ENCODE peak calls at places on chromosomes 11 and 22, in six cellular contexts. F is IMR-90, K is neuronal stem cell, N is H9, O is mesenchymal stem cell, T is H1. Y is an unnamed sample.

GRCh38 chr11:77244277-77245014 is 57.0 kb downstream of the GDPD4 start:
- DNase-seq in F (peak; percentile 85), T (no peak), O (peak; percentile 78), N (no peak), K (no peak), Y (no peak)

GRCh38 chr22:33401291-33401690 is 343.1 kb upstream of the SYN3 start:
- DNase-seq in O (no peak), N (no peak), T (no peak), F (peak; percentile 75), K (no peak), Y (no peak)

GRCh38 chr11:59669611-59670009 is 773 bp upstream of the PATL1 start:
- DNase-seq in T (no peak), O (peak; percentile 73), K (no peak), N (no peak), F (peak; percentile 49), Y (peak; percentile 63)

GRCh38 chr11:109733245-109733644 is 311.3 kb downstream of the C11orf87 start:
- DNase-seq in K (no peak), F (peak; percentile 52), T (no peak), O (no peak), N (no peak), Y (no peak)

GRCh38 chr11:31827458-31828206 is 16.5 kb upstream of the PAX6 start:
- DNase-seq in F (peak; percentile 56), K (peak; percentile 36), N (no peak), O (peak; percentile 53), T (no peak), Y (peak; percentile 24)

GRCh38 chr11:130877532-130877931 is 38.7 kb downstream of the SNX19 start:
- DNase-seq in K (no peak), F (no peak), N (no peak), O (no peak), T (no peak), Y (no peak)

GRCh38 chr11:46808804-46809431 is 37.2 kb downstream of the CKAP5 start:
- DNase-seq in K (no peak), O (peak; percentile 52), F (peak; percentile 49), N (no peak), T (no peak), Y (peak; percentile 38)

GRCh38 chr22:31148953-31149627 is 8.8 kb upstream of the PLA2G3 start:
- DNase-seq in T (peak; percentile 71), K (peak; percentile 52), N (peak; percentile 91), F (peak; percentile 80), O (peak; percentile 80), Y (peak; percentile 89)

GRCh38 chr11:62500066-62501035 is 46.3 kb downstream of the AHNAK start:
- DNase-seq in K (no peak), F (no peak), O (no peak), N (peak; percentile 67), T (no peak), Y (peak; percentile 83)

GRCh38 chr11:35073691-35074382 is 65.1 kb upstream of the CD44 start:
- DNase-seq in N (no peak), O (peak; percentile 37), T (no peak), K (no peak), F (peak; percentile 49), Y (no peak)

GRCh38 chr11:128184981-128185380 is 402.4 kb downstream of the ETS1 start:
- DNase-seq in K (no peak), O (no peak), T (no peak), F (no peak), N (no peak), Y (no peak)

GRCh38 chr22:27972732-27973698 is 54.0 kb upstream of the PITPNB start:
- DNase-seq in T (no peak), O (no peak), N (no peak), K (no peak), F (peak; percentile 50), Y (no peak)

GRCh38 chr11:9280655-9281301 is 15.6 kb upstream of the DENND5A start:
- DNase-seq in O (peak; percentile 79), F (peak; percentile 81), T (no peak), N (no peak), K (no peak), Y (no peak)

GRCh38 chr11:3129591-3130268 is 35.4 kb downstream of the OSBPL5 start:
- DNase-seq in K (no peak), N (no peak), T (no peak), O (no peak), F (no peak), Y (no peak)

GRCh38 chr11:69918938-69919650 is 99.9 kb upstream of the FGF3 start:
- DNase-seq in K (peak; percentile 68), F (peak; percentile 57), T (peak; percentile 38), O (peak; percentile 65), N (peak; percentile 85), Y (peak; percentile 79)

GRCh38 chr11:61472282-61472681 is 36.3 kb upstream of the LRRC10B start:
- DNase-seq in O (no peak), F (peak; percentile 10), N (no peak), T (no peak), K (no peak), Y (no peak)

GRCh38 chr11:35040221-35040942 is 98.6 kb upstream of the CD44 start:
- DNase-seq in N (no peak), F (peak; percentile 69), K (no peak), T (no peak), O (peak; percentile 86), Y (no peak)

GRCh38 chr22:21952586-21953571 is at the start of gene PPM1F:
- DNase-seq in T (peak; percentile 46), F (peak; percentile 55), O (peak; percentile 67), N (peak; percentile 86), K (peak; percentile 86), Y (peak; percentile 79)

GRCh38 chr11:17063171-17064002 is 14.1 kb downstream of the RPS13 start:
- DNase-seq in T (peak; percentile 46), N (peak; percentile 76), F (peak; percentile 27), O (peak; percentile 59), K (peak; percentile 52), Y (peak; percentile 67)

GRCh38 chr11:132158696-132159095 is 788.3 kb downstream of the NTM start:
- DNase-seq in O (peak; percentile 20), F (peak; percentile 40), K (no peak), T (no peak), N (no peak), Y (no peak)

GRCh38 chr11:21986361-21986760 is 206.5 kb upstream of the ANO5 start:
- DNase-seq in T (no peak), O (no peak), F (no peak), N (no peak), K (no peak), Y (no peak)

GRCh38 chr11:83612891-83613766 is 327.0 kb upstream of the CCDC90B start:
- DNase-seq in N (peak; percentile 61), F (no peak), K (peak; percentile 30), T (no peak), O (no peak), Y (peak; percentile 73)

GRCh38 chr11:117232911-117233409 is 489 bp downstream of the RNF214 start:
- DNase-seq in T (no peak), O (no peak), F (no peak), K (no peak), N (peak; percentile 40), Y (no peak)

GRCh38 chr11:67482275-67482735 is 521 bp upstream of the AIP start:
- DNase-seq in T (no peak), N (no peak), F (no peak), O (no peak), K (no peak), Y (no peak)

GRCh38 chr22:39723463-39723862 is 152.9 kb downstream of the CACNA1I start:
- DNase-seq in O (no peak), K (no peak), F (no peak), T (no peak), N (no peak), Y (no peak)

GRCh38 chr22:44638966-44639739 is 62.9 kb upstream of the PRR5 start:
- DNase-seq in T (no peak), K (no peak), O (no peak), F (no peak), N (no peak), Y (no peak)

GRCh38 chr11:123006860-123007542 is 25.4 kb upstream of the BSX start:
- DNase-seq in T (no peak), F (no peak), O (no peak), K (no peak), N (no peak), Y (peak; percentile 68)

GRCh38 chr11:13010737-13011342 is 1.7 kb downstream of the RASSF10 start:
- DNase-seq in O (no peak), F (no peak), K (peak; percentile 53), T (no peak), N (peak; percentile 65), Y (peak; percentile 57)

GRCh38 chr22:19888131-19888746 is 33.6 kb upstream of the GNB1L start:
- DNase-seq in F (no peak), K (no peak), N (no peak), O (no peak), T (no peak), Y (no peak)
- H3K4me1 ChIP-seq in F (peaks cover 42% of the 10 kb centered on the region), K (peaks cover 28% of the 10 kb centered on the region), N (peaks cover 5% of the 10 kb centered on the region), O (peaks cover 49% of the 10 kb centered on the region), T (peaks cover 17% of the 10 kb centered on the region), Y (peaks cover 10% of the 10 kb centered on the region)

GRCh38 chr11:113332638-113333329 is 18.4 kb downstream of the TTC12 start:
- DNase-seq in F (no peak), N (no peak), T (no peak), K (no peak), O (no peak), Y (no peak)

GRCh38 chr11:113329725-113330124 is 15.3 kb downstream of the TTC12 start:
- DNase-seq in N (no peak), F (no peak), K (no peak), O (no peak), T (no peak), Y (no peak)

GRCh38 chr11:113331988-113332387 is 17.6 kb downstream of the TTC12 start:
- DNase-seq in N (no peak), O (no peak), K (no peak), F (no peak), T (no peak), Y (no peak)

GRCh38 chr11:113331436-113331835 is 17.1 kb downstream of the TTC12 start:
- DNase-seq in T (no peak), O (no peak), N (no peak), F (no peak), K (no peak), Y (no peak)

GRCh38 chr11:113334183-113334582 is 19.8 kb downstream of the TTC12 start:
- DNase-seq in N (no peak), F (no peak), T (no peak), K (no peak), O (no peak), Y (no peak)
- H2BK15ac ChIP-seq in N (no peak overlapping the region), F (no peak overlapping the region), T (no peak overlapping the region), K (no peak overlapping the region), O (no peak overlapping the region), Y (no peak overlapping the region)

DNA sequence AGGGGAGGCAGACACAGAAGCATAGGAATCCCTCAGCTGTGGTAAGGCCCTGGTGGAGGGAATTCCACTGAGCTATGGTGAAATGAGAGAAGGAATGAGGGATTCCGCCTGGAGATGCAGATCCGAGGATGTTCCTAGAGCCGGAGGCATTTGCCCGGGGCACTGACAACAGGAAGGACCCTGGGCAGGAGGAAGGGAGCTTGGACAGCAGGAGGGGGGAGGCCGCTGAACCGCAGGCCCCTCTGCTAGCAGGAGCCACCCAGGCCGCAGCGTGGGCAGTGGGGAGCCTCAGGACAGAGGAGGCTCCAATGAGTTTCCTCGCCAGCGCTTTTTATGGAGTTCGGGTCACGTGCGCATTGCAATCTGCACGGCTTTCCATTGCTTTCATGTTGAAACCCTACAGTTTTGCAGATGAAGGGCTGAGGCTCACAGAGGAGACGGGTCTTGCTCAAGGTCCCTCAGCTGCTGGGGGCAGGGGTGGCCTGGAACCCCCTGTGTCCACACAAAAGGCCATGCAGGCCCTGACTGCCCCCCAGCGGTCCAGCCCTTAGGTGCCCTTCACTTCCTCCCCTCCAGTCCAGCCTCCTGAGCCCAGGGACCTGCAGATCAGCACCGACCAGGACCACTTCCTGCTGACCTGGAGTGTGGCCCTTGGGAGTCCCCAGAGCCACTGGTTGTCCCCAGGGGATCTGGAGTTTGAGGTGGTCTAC is 15.6 kb downstream of the CSF2RB start:
- DNase-seq in O (no peak), T (no peak), K (no peak), F (no peak), N (peak; percentile 31), Y (peak; percentile 11)
- H3K4me1 ChIP-seq in O (no peaks in the 10 kb centered on the region), T (no peaks in the 10 kb centered on the region), K (peaks cover 7% of the 10 kb centered on the region), F (no peaks in the 10 kb centered on the region), N (no peaks in the 10 kb centered on the region), Y (no peaks in the 10 kb centered on the region)

GRCh38 chr11:65524747-65525658 is at the start of gene SCYL1:
- DNase-seq in K (peak; percentile 80), O (peak; percentile 74), F (peak; percentile 79), T (no peak), N (peak; percentile 78), Y (peak; percentile 77)
- H2BK15ac ChIP-seq in K (peak within 1 kb of the TSS; percentile 92), O (peak within 1 kb of the TSS; percentile 73), F (peak within 1 kb of the TSS; percentile 42), T (peak within 1 kb of the TSS; percentile 72), N (no peak within 1 kb of the TSS), Y (no peak within 1 kb of the TSS)

Y was measured in mesendoderm.